ENCODE peak calls at places on chromosomes 6 and 20, in seven cellular contexts. W is ELR; G is activated CD8-positive, alpha-beta memory T cell treated with anti-CD3 and anti-CD28 coated beads, Interleukin-2, amount 10 ng/mL, durations not matched to agents 7 days and 5 days; U is Kasumi-1; S is T-helper 2 cell; M is ecto neural progenitor cell; F is NCI-H69. B is an unnamed sample.

GRCh38 chr20:61936701-61937131 is 129.0 kb downstream of the TAF4 start:
- DNase-seq in W (no peak), G (no peak), U (no peak), S (no peak), M (no peak), F (no peak), B (no peak)

GRCh38 chr6:36064770-36065396 is 37.3 kb downstream of the MAPK14 start:
- DNase-seq in W (no peak), G (no peak), U (no peak), S (no peak), M (no peak), F (no peak), B (peak; percentile 25)

GRCh38 chr6:45728674-45729073 is 287.0 kb downstream of the CLIC5 start:
- DNase-seq in W (peak; percentile 30), G (no peak), U (no peak), S (no peak), M (no peak), F (no peak), B (no peak)

GRCh38 chr6:43036712-43037111 is 15.3 kb downstream of the RRP36 start:
- DNase-seq in W (no peak), G (no peak), U (no peak), S (no peak), M (no peak), F (no peak), B (no peak)

GRCh38 chr6:168865-169455 is 123.3 kb upstream of the DUSP22 start:
- DNase-seq in W (peak; percentile 58), G (no peak), U (peak; percentile 43), S (no peak), M (no peak), F (peak; percentile 59), B (peak; percentile 24)

GRCh38 chr6:165574770-165575549 is 88.1 kb downstream of the PDE10A start:
- DNase-seq in W (no peak), G (no peak), U (no peak), S (no peak), M (no peak), F (no peak), B (no peak)

GRCh38 chr6:149170564-149171452 is 146.7 kb upstream of the TAB2 start:
- DNase-seq in W (no peak), G (no peak), U (no peak), S (no peak), M (no peak), F (peak; percentile 54), B (peak; percentile 37)

GRCh38 chr20:53555081-53555480 is 38.6 kb downstream of the ZNF217 start:
- DNase-seq in W (no peak), G (no peak), U (no peak), S (no peak), M (no peak), F (no peak), B (no peak)